ENCODE peak calls at places on chromosomes 16 and 17, in nine cellular contexts. I, O, S, Q, E, G, R, C and K are unnamed samples.

GRCh38 chr17:63337579-63337978 is 108.5 kb downstream of the CYB561 start:
- DNase-seq in G (no peak), R (no peak), E (no peak), O (no peak), C (no peak), S (no peak), Q (no peak), I (no peak), K (no peak)

GRCh38 chr17:60169921-60170817 is 20.4 kb downstream of the CA4 start:
- DNase-seq in S (peak; percentile 41), Q (no peak), G (no peak), R (peak; percentile 89), E (no peak), C (peak; percentile 78), I (no peak), O (no peak), K (peak; percentile 68)

GRCh38 chr17:1643293-1643998 is 2.1 kb downstream of the SCARF1 start:
- DNase-seq in O (peak; percentile 92), S (no peak), I (peak; percentile 92), E (no peak), Q (peak; percentile 50), C (no peak), G (peak; percentile 59), R (peak; percentile 91), K (no peak)

GRCh38 chr16:49822649-49823370 is 33.1 kb downstream of the ZNF423 start:
- DNase-seq in S (no peak), I (no peak), E (no peak), O (no peak), R (no peak), C (no peak), G (no peak), Q (no peak), K (no peak)

GRCh38 chr17:35521150-35521549 is 16.3 kb downstream of the SLFN12L start:
- DNase-seq in C (no peak), O (no peak), Q (no peak), I (no peak), E (no peak), G (no peak), S (no peak), R (no peak), K (no peak)

GRCh38 chr17:28725166-28725659 is 820 bp downstream of the TLCD1 start:
- DNase-seq in E (no peak), S (peak; percentile 65), Q (no peak), I (no peak), G (peak; percentile 76), O (no peak), C (no peak), R (no peak), K (peak; percentile 46)

GRCh38 chr17:51852603-51853002 is 305.9 kb downstream of the CA10 start:
- DNase-seq in R (no peak), C (no peak), O (no peak), G (no peak), I (no peak), E (no peak), S (no peak), Q (no peak), K (no peak)

GRCh38 chr17:13792314-13792713 is 190.6 kb upstream of the HS3ST3A1 start:
- DNase-seq in G (no peak), Q (no peak), O (no peak), C (peak; percentile 28), R (no peak), S (peak; percentile 34), I (no peak), E (no peak), K (no peak)

GRCh38 chr17:77531641-77532040 is 390.9 kb downstream of the SEC14L1 start:
- DNase-seq in E (no peak), G (no peak), Q (no peak), C (no peak), O (no peak), R (no peak), I (no peak), S (no peak), K (no peak)

GRCh38 chr16:55189975-55190636 is 133.9 kb upstream of the IRX6 start:
- DNase-seq in I (no peak), E (no peak), O (no peak), S (no peak), R (no peak), G (no peak), Q (no peak), C (no peak), K (no peak)

GRCh38 chr17:44916781-44917241 is 1.5 kb upstream of the GFAP start:
- DNase-seq in O (peak; percentile 70), Q (no peak), S (peak; percentile 25), E (peak; percentile 54), I (no peak), G (no peak), R (no peak), C (peak; percentile 72), K (no peak)

GRCh38 chr17:15087946-15088345 is 177.2 kb downstream of the PMP22 start:
- DNase-seq in S (no peak), E (no peak), O (no peak), Q (no peak), G (no peak), I (no peak), C (peak; percentile 72), R (no peak), K (no peak)

GRCh38 chr16:53937068-53937614 is 233.2 kb downstream of the FTO start:
- DNase-seq in Q (no peak), E (no peak), O (no peak), S (no peak), R (no peak), G (no peak), I (no peak), C (no peak), K (peak; percentile 31)

GRCh38 chr17:3892095-3892998 is 506 bp downstream of the CAMKK1 start:
- DNase-seq in G (peak; percentile 64), S (peak; percentile 66), O (peak; percentile 95), I (peak; percentile 65), C (peak; percentile 85), Q (peak; percentile 61), R (peak; percentile 77), E (peak; percentile 89), K (peak; percentile 58)

GRCh38 chr17:82649501-82650261 is 1.4 kb upstream of the WDR45B start:
- DNase-seq in C (no peak), E (peak; percentile 42), Q (no peak), I (no peak), O (peak; percentile 82), S (no peak), R (no peak), G (no peak), K (no peak)
- H3K27ac ChIP-seq in C (no peak overlapping the region), E (peak overlapping the region; percentile 84), Q (no peak overlapping the region), I (peak overlapping the region; percentile 100), O (no peak overlapping the region), S (no peak overlapping the region), R (no peak overlapping the region), G (peak overlapping the region; percentile 82), K (no peak overlapping the region)

GRCh38 chr16:69894675-69895074 is 56.5 kb upstream of the CLEC18A start:
- DNase-seq in S (no peak), O (no peak), E (no peak), C (no peak), Q (no peak), I (peak; percentile 32), G (no peak), R (no peak), K (no peak)
- H3K4me3 ChIP-seq in S (no peak overlapping the region), O (no peak overlapping the region), E (no peak overlapping the region), C (no peak overlapping the region), Q (no peak overlapping the region), I (no peak overlapping the region), G (no peak overlapping the region), R (no peak overlapping the region), K (no peak overlapping the region)

DNA sequence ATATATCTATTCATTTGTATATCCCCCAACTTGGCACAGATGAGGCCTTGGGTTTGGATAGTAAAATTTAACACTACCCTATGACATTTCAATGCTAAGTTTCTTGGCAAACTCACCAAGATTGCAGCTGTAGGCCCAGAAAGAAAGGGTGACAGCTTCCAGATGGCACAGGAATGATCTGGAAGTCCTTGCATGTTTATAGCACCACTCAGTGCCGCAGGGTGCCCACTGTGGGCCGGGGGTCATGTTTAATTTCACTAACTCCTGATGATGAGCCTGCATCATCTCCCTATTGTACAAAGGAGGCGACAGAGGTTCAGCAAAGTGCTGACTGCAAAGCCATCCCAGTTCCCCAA is 166.0 kb downstream of the XYLT1 start:
- DNase-seq in Q (no peak), E (no peak), S (peak; percentile 5), C (no peak), R (no peak), G (no peak), I (no peak), O (no peak), K (no peak)
- H3K27ac ChIP-seq in Q (no peak overlapping the region), E (peak overlapping the region; percentile 21), S (no peak overlapping the region), C (no peak overlapping the region), R (peak overlapping the region; percentile 34), G (no peak overlapping the region), I (peak overlapping the region; percentile 91), O (no peak overlapping the region), K (no peak overlapping the region)

GRCh38 chr17:47733414-47734288 is 615 bp downstream of the TBX21 start:
- DNase-seq in R (peak; percentile 48), G (no peak), Q (no peak), E (no peak), I (no peak), C (no peak), O (peak; percentile 80), S (no peak), K (no peak)
- H3K4me3 ChIP-seq in R (peak overlapping the region; percentile 63), G (peak overlapping the region; percentile 33), Q (peak overlapping the region; percentile 70), E (peak overlapping the region; percentile 25), I (peak overlapping the region; percentile 50), C (peak overlapping the region; percentile 53), O (peak overlapping the region; percentile 69), S (no peak overlapping the region), K (peak overlapping the region; percentile 57)

DNA sequence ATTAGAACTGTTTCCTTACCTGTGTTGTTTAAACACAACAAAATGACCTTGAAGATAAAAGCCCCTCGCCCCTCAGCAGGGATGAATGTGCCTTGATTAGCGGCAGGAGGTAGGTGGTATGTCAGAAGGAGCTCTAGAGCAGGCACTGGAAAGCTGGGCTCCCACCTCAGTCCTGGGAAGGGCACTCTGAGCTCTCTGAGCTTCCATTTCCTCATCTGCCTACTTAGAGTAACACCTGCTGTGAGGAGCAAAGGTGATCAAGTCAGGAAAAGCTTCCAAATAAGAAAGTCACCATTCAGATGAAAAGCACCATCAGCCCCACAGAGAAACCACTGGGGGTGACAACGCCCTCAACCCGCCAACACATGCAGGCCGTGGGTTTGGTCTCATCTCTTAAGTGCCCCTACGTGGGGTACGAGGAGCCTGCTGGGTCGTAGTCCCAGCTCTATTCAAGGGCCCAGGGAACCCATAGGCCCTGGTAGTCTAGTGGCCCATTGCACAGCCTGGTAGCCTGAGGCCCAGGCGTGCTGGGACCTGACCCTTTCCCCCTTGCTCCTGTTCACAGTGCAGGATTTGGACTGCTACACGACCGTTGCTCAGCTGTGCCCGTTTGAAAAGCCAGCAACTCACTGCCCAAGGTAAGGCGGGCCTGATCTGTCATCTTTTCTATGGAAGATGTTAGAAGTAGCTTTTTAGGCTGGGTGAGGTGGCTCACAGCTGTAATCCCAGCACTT is 57.3 kb downstream of the CRISPLD2 start:
- DNase-seq in G (no peak), I (no peak), R (no peak), S (no peak), E (no peak), C (no peak), O (peak; percentile 35), Q (no peak), K (no peak)
- H3K27ac ChIP-seq in G (no peak overlapping the region), I (peak overlapping the region; percentile 13), R (no peak overlapping the region), S (no peak overlapping the region), E (no peak overlapping the region), C (no peak overlapping the region), O (no peak overlapping the region), Q (no peak overlapping the region), K (no peak overlapping the region)